ENCODE peak calls at places on chromosome 5, in nine cellular contexts. A, M, F, O, U, B, V, Z and R are unnamed samples. For H3K36me3, the result is how much of the 10 kb centered on the place peaks cover.

GRCh38 chr5:176639981-176640380 is 7.3 kb upstream of the TSPAN17 start:
- DNase-seq in A (no peak), M (no peak), F (no peak), O (no peak), U (no peak), B (peak), V (no peak), Z (no peak), R (no peak)

GRCh38 chr5:141864371-141865370 is 13.5 kb downstream of the PCDH1 start:
- DNase-seq in A (no peak), M (peak), F (no peak), O (no peak), U (no peak), B (no peak), V (no peak), Z (no peak), R (no peak)

GRCh38 chr5:175735701-175736100 is 77.8 kb downstream of the HRH2 start:
- DNase-seq in A (no peak), M (no peak), F (no peak), O (no peak), U (no peak), B (no peak), V (no peak), Z (no peak), R (no peak)

GRCh38 chr5:58983496-58983895 is 400.6 kb downstream of the RAB3C start:
- DNase-seq in A (peak), M (no peak), F (no peak), O (no peak), U (no peak), B (no peak), V (no peak), Z (peak), R (no peak)

GRCh38 chr5:38258319-38259061 is at the start of gene EGFLAM:
- DNase-seq in A (peak), M (no peak), F (no peak), O (no peak), U (no peak), B (peak), V (peak), Z (peak), R (peak)

GRCh38 chr5:34991486-34992238 is 56.1 kb downstream of the AGXT2 start:
- DNase-seq in A (peak), M (no peak), F (no peak), O (peak), U (no peak), B (no peak), V (no peak), Z (no peak), R (no peak)

GRCh38 chr5:43773032-43773830 is 170.3 kb downstream of the NNT start:
- DNase-seq in A (peak), M (no peak), F (no peak), O (peak), U (no peak), B (no peak), V (no peak), Z (no peak), R (no peak)

GRCh38 chr5:147822686-147823491 is 8.6 kb downstream of the SPINK1 start:
- DNase-seq in A (peak), M (peak), F (no peak), O (peak), U (peak), B (peak), V (peak), Z (peak), R (peak)

GRCh38 chr5:114953559-114953958 is 216.1 kb downstream of the TRIM36 start:
- DNase-seq in A (no peak), M (no peak), F (no peak), O (no peak), U (no peak), B (no peak), V (no peak), Z (no peak), R (no peak)

GRCh38 chr5:169070413-169070812 is 230.5 kb downstream of the SLIT3 start:
- DNase-seq in A (no peak), M (no peak), F (no peak), O (no peak), U (no peak), B (no peak), V (no peak), Z (no peak), R (no peak)

GRCh38 chr5:35153375-35153932 is 76.8 kb downstream of the PRLR start:
- DNase-seq in A (no peak), M (no peak), F (no peak), O (no peak), U (no peak), B (no peak), V (no peak), Z (no peak), R (no peak)

GRCh38 chr5:139743001-139743771 is 52.4 kb upstream of the PSD2 start:
- DNase-seq in A (no peak), M (no peak), F (no peak), O (no peak), U (no peak), B (no peak), V (no peak), Z (no peak), R (no peak)

GRCh38 chr5:13339022-13339421 is 605.5 kb downstream of the DNAH5 start:
- DNase-seq in A (no peak), M (no peak), F (no peak), O (no peak), U (no peak), B (no peak), V (no peak), Z (no peak), R (no peak)

GRCh38 chr5:180120221-180121101 is 48.9 kb upstream of the RNF130 start:
- DNase-seq in A (no peak), M (no peak), F (peak), O (no peak), U (no peak), B (no peak), V (no peak), Z (no peak), R (no peak)

GRCh38 chr5:62296998-62297397 is 9.0 kb upstream of the KIF2A start:
- DNase-seq in A (peak), M (no peak), F (no peak), O (no peak), U (no peak), B (no peak), V (no peak), Z (no peak), R (no peak)

GRCh38 chr5:65197899-65198776 is 283.6 kb downstream of the ADAMTS6 start:
- DNase-seq in A (no peak), M (no peak), F (no peak), O (no peak), U (no peak), B (no peak), V (no peak), Z (no peak), R (no peak)

GRCh38 chr5:67998709-67999251 is 216.8 kb upstream of the PIK3R1 start:
- DNase-seq in A (peak), M (no peak), F (peak), O (peak), U (no peak), B (peak), V (no peak), Z (peak), R (peak)

GRCh38 chr5:38051711-38052508 is 206.4 kb upstream of the EGFLAM start:
- DNase-seq in A (no peak), M (no peak), F (no peak), O (no peak), U (no peak), B (no peak), V (no peak), Z (no peak), R (no peak)

GRCh38 chr5:25963251-25964008 is 1075.0 kb downstream of the CDH9 start:
- DNase-seq in A (no peak), M (peak), F (no peak), O (no peak), U (no peak), B (no peak), V (no peak), Z (no peak), R (peak)

GRCh38 chr5:179879690-179880010 is 21.0 kb upstream of the MRNIP start:
- DNase-seq in A (no peak), M (no peak), F (no peak), O (no peak), U (no peak), B (no peak), V (no peak), Z (no peak), R (no peak)

GRCh38 chr5:157162919-157163510 is 3.0 kb downstream of the GARIN3 start:
- DNase-seq in A (no peak), M (no peak), F (no peak), O (no peak), U (no peak), B (no peak), V (no peak), Z (no peak), R (no peak)

GRCh38 chr5:108345541-108346171 is 36.2 kb downstream of the FBXL17 start:
- DNase-seq in A (peak), M (peak), F (no peak), O (no peak), U (no peak), B (no peak), V (no peak), Z (peak), R (no peak)

GRCh38 chr5:67120032-67120431 is 76.6 kb downstream of the CD180 start:
- DNase-seq in A (no peak), M (no peak), F (no peak), O (no peak), U (no peak), B (no peak), V (no peak), Z (no peak), R (no peak)

GRCh38 chr5:177539411-177539810 is 15.0 kb downstream of the FAM193B start:
- DNase-seq in A (peak), M (no peak), F (no peak), O (peak), U (no peak), B (no peak), V (no peak), Z (no peak), R (no peak)

GRCh38 chr5:25091917-25092316 is 447.1 kb upstream of the CDH10 start:
- DNase-seq in A (peak), M (no peak), F (no peak), O (no peak), U (no peak), B (no peak), V (no peak), Z (no peak), R (no peak)

GRCh38 chr5:112109331-112109993 is 309.6 kb downstream of the EPB41L4A start:
- DNase-seq in A (peak), M (no peak), F (peak), O (peak), U (peak), B (peak), V (peak), Z (no peak), R (no peak)

GRCh38 chr5:78162253-78162862 is 132.1 kb downstream of the AP3B1 start:
- DNase-seq in A (peak), M (peak), F (no peak), O (peak), U (no peak), B (no peak), V (no peak), Z (peak), R (no peak)

GRCh38 chr5:79418276-79418675 is 95.7 kb downstream of the HOMER1 start:
- DNase-seq in A (peak), M (no peak), F (no peak), O (peak), U (no peak), B (no peak), V (no peak), Z (no peak), R (no peak)

GRCh38 chr5:137621861-137622823 is 113.7 kb downstream of the KLHL3 start:
- DNase-seq in A (peak), M (no peak), F (no peak), O (peak), U (no peak), B (peak), V (no peak), Z (no peak), R (peak)

GRCh38 chr5:111935835-111936234 is 178.8 kb upstream of the NREP start:
- DNase-seq in A (peak), M (no peak), F (no peak), O (peak), U (no peak), B (no peak), V (no peak), Z (no peak), R (no peak)

GRCh38 chr5:59390074-59390659 is 503.4 kb downstream of the PDE4D start:
- DNase-seq in A (peak), M (peak), F (no peak), O (no peak), U (no peak), B (no peak), V (peak), Z (peak), R (peak)

GRCh38 chr5:115457985-115458384 is 86.6 kb downstream of the FEM1C start:
- DNase-seq in A (peak), M (no peak), F (no peak), O (no peak), U (peak), B (no peak), V (peak), Z (no peak), R (no peak)

GRCh38 chr5:39584921-39585320 is 160.1 kb upstream of the DAB2 start:
- DNase-seq in A (peak), M (no peak), F (no peak), O (peak), U (no peak), B (no peak), V (no peak), Z (no peak), R (no peak)

GRCh38 chr5:180080670-180081280 is 9.2 kb upstream of the RNF130 start:
- DNase-seq in A (no peak), M (no peak), F (no peak), O (no peak), U (no peak), B (no peak), V (no peak), Z (no peak), R (peak)

GRCh38 chr5:3715048-3715447 is 119.4 kb downstream of the IRX1 start:
- DNase-seq in A (no peak), M (no peak), F (no peak), O (no peak), U (no peak), B (peak), V (no peak), Z (peak), R (no peak)

GRCh38 chr5:11619339-11620028 is 284.8 kb downstream of the CTNND2 start:
- DNase-seq in A (peak), M (no peak), F (no peak), O (no peak), U (no peak), B (no peak), V (no peak), Z (peak), R (no peak)

GRCh38 chr5:174558190-174558589 is 166.2 kb upstream of the MSX2 start:
- DNase-seq in A (no peak), M (no peak), F (no peak), O (no peak), U (no peak), B (no peak), V (no peak), Z (no peak), R (no peak)

DNA sequence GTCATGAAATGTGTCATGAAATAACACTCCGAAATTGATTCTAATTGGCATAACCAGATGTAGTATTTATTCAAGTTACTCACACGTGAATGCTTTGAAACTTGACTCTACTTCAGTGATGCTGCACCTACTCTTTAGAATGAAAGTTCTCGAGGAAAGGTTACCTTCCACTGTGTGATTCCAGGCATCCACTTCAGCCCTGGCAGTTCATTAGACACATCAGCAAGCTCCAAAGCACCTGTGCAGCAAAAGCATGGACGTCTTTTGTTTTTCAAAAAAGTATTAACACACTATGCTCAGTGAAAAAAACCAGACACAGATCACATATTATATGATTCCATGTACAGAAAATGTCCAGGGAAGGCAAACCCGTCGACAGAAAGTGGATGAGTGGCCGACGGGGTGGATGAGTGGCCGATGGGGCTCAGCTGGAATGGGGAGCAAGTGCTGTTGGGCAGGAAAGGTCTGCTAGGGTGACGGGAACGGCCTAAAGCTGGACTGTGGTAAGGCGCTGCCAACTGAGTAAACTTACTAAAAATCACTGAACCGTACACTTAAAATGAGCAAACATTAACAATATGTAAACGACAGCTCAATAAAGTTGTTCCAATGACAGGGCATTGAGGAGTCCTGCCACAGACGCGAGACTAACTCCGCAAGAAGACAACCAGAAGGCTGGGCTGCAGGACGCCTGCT is 21.1 kb downstream of the NSUN2 start:
- DNase-seq in A (no peak), M (no peak), F (no peak), O (no peak), U (no peak), B (no peak), V (no peak), Z (no peak), R (no peak)
- H3K36me3 ChIP-seq in A (under half), M (under half), F (half or more), O (half or more), U (half or more), B (half or more), V (under half), Z (half or more), R (under half)

DNA sequence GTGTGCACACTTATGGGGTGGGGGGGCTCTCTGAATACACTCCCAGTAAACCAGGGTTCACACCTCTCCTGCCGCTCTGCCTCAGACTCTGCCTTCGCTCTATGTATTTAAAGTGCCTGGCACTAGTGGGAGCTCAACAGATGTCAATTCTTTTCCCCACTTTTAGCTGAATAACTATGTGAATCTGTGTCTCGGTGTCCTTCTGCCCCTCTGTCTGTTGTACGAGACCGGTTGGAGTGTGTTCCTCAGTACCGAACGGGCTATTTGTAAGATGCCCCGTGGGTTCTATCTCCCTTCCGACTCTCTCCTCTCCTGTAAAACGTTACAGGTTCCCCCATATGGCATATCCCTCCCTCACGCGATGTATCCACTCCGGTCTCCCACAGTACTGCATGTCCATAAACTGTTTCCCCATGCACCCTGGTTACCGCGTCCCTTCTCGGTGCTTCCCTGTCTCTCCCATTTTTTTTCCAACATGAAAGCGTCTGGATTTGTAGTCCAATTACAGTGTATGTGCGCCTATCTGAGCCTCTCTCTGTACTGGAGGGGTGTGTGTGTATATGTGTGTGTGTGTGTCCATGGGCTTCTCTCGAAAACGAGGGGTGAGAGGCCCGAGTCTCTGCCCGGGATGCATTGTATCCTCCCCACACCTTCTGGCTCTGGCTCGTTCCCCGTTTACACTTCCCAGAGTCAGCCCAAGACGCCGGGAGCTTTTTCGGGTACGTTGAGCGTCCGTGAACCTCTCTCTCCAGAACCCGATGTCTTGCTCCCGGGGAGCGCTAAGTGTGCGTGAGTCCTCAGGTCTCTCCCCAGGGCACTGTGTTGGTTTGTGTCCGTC is 1.5 kb downstream of the ELL2 start:
- DNase-seq in A (peak), M (peak), F (no peak), O (peak), U (no peak), B (peak), V (peak), Z (no peak), R (no peak)
- TF ChIP-seq CTCF in A (peak), M (no peak), F (no peak), O (no peak), U (peak), B (no peak), V (peak), Z (no peak), R (no peak)

GRCh38 chr5:132206782-132207181 is 20.9 kb downstream of the P4HA2 start:
- DNase-seq in A (no peak), M (no peak), F (no peak), O (no peak), U (no peak), B (no peak), V (no peak), Z (no peak), R (no peak)
- H3K36me3 ChIP-seq in A (under half), M (under half), F (half or more), O (half or more), U (half or more), B (under half), V (under half), Z (under half), R (under half)

DNA sequence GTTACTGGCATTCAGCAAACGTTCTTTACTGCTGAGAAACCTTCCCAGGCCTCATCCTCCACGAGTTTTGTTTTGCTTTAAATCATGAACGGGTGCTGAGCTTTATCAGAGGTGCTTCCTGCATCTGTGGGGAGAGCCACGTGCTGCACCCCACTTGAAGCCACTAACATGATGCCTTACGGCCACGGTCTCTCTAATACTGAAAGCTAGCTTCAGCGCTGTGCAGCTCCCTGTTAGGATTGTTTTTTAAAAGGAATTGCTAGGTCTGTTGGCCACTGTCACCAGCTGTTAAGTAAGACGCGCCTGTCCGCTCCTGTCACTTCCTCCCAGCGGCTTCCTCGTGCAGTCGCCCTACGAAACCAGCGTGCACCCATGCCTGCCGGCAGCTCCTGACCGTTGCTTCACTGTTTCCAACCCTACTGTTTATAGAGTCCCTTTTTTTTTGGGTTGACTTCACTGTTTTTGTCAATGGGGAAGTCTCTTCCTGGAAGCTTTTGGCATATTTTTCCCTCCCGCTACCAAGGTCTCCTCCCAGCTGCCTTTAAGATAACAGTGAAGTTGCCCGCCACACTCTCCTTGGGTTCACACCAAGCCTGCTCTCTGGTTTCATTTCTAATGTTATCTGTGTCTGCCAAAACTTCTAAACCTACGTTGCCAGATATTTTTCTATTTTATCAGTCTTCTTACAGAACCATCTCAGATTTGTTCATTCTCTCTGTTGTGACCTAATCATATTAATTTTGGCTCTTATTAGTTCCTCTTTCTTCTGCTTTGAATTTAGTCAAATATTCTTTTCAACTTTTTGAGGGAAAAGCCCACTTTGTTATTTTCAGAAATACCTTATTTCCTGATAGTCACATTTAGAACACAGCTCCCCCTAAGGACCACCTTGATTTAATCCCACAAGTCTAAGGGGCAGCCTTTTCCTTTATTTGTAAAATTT is 20.2 kb downstream of the LPCAT1 start:
- DNase-seq in A (peak), M (no peak), F (peak), O (no peak), U (peak), B (peak), V (no peak), Z (no peak), R (peak)
- TF ChIP-seq CTCF in A (no peak), M (no peak), F (no peak), O (peak), U (no peak), B (no peak), V (no peak), Z (peak), R (no peak)